ENCODE peak calls at places on chromosomes 1 and 21, in four cellular contexts. L, M, X and C are unnamed samples.

GRCh38 chr1:905811-906531 is 17.8 kb upstream of the SAMD11 start:
- DNase-seq in L (peak; percentile 62), M (no peak), X (no peak), C (no peak)

GRCh38 chr1:10657080-10657847 is 139.2 kb downstream of the CASZ1 start:
- DNase-seq in L (peak; percentile 16), M (no peak), X (no peak), C (no peak)

GRCh38 chr1:10646347-10646861 is 150.0 kb downstream of the CASZ1 start:
- DNase-seq in L (peak; percentile 76), M (no peak), X (peak; percentile 79), C (no peak)

GRCh38 chr1:33331444-33332356 is 10.8 kb upstream of the A3GALT2 start:
- DNase-seq in L (peak; percentile 24), M (no peak), X (no peak), C (no peak)

GRCh38 chr1:220915117-220915440 is 35.8 kb downstream of the HLX start:
- DNase-seq in L (no peak), M (no peak), X (no peak), C (no peak)

GRCh38 chr1:233066087-233066486 is 115.7 kb downstream of the NTPCR start:
- DNase-seq in L (no peak), M (no peak), X (peak; percentile 28), C (no peak)

GRCh38 chr1:201891451-201892045 is 2.9 kb downstream of the SHISA4 start:
- DNase-seq in L (no peak), M (no peak), X (no peak), C (no peak)

GRCh38 chr1:170864784-170865538 is 70.4 kb upstream of the MROH9 start:
- DNase-seq in L (no peak), M (no peak), X (no peak), C (no peak)

GRCh38 chr1:183411091-183411490 is 7.1 kb downstream of the NMNAT2 start:
- DNase-seq in L (no peak), M (no peak), X (no peak), C (no peak)

GRCh38 chr1:3312310-3312734 is 142.1 kb upstream of the ARHGEF16 start:
- DNase-seq in L (no peak), M (no peak), X (no peak), C (no peak)

GRCh38 chr1:166915941-166916340 is 39.9 kb upstream of the TADA1 start:
- DNase-seq in L (peak; percentile 38), M (no peak), X (peak; percentile 73), C (no peak)

GRCh38 chr1:94017155-94017829 is 103.7 kb downstream of the ABCA4 start:
- DNase-seq in L (peak; percentile 35), M (no peak), X (no peak), C (peak; percentile 60)

GRCh38 chr1:230758705-230759354 is 11.6 kb downstream of the CAPN9 start:
- DNase-seq in L (peak; percentile 23), M (no peak), X (no peak), C (no peak)

GRCh38 chr21:14356771-14357170 is 26.2 kb downstream of the HSPA13 start:
- DNase-seq in L (no peak), M (no peak), X (no peak), C (no peak)

GRCh38 chr1:218350909-218351616 is 5.9 kb downstream of the TGFB2 start:
- DNase-seq in L (peak; percentile 66), M (no peak), X (no peak), C (no peak)

DNA sequence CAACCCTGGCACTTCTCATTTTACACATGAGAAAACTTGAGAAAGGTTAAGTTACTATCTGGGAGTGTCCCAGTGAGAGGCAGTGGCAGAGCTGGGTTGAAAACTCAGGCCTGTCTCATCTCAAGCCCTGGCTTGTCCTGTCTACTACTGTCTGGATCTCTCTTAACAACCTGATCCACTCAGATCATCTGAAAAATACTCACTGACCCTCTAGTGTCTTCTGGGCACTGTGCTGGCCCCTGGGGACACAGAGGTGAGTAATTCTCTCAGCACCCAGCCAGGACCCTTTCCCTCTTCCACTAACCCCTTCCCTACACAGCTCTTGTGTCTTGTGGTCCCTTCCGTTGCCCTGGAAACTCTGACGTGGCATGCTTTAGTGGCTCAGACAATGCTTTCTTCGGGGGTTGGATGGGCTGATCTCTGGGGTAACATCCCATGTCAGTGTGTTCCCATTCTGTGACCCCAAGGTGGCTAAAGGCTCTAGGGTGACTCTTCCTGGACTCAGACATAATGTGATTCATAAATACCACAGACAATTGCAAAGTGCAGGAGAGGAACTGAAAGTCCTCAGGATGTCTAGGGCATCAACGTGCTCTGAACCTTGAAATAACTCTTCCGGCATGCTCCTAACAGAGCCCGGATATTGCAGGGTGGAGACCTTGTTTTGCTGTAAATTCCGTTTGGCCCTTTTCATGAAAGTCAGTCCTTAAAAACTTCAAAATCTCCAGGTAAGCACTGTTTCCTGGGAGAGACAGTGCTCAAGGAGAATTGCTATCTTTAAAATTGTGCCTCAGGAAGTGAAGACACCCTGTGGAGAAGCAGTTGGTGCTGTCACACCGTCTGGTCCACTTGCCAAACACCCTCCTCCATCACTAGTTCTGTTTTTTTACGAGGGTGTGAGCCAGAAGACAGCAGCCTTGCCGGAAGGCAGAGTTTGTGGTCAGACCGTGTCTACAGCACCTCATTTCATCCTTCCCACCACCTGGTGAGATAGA is 4.0 kb downstream of the SHISAL2A start:
- DNase-seq in L (no peak), M (peak; percentile 69), X (peak; percentile 90), C (peak; percentile 61)
- H3K4me3 ChIP-seq in L (no peak overlapping the region), M (peak overlapping the region; percentile 0), X (no peak overlapping the region), C (peak overlapping the region; percentile 13)

DNA sequence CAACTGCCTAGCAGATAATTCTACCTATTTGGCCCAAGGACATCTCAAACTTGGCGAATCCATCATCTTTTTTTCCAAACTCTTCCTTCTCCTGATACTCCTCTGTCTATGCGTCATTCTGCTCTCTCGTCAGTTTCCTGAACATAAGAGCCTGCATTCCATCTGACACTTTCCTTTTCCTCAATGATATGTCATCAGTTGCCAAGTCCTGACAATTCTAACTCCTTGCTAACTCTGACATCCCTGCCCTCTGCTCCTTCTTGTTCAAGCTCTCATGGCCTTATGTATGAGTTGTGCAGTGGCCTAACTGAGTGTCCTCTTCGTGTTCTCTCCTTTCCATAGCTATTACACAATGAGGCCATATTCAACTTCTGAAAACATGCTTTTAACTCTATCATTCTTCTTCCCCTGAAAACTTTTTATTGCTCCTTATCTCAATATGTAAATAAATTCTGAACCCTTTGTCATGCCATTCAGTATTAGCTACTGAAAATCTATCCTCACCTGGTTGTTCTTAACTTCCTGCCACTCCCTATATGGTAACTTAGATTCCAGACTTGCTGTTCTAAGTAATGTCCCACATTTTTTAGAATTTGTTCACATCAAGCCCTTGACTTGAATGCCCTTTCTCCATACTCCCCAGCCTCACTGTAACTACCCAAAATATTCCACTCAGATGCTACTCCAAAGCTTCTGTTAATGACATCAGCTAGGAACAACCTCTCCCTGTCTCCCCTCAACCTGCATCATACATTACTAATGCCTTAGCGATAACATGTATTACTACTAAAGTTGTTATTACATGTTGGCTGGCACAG is 11.5 kb downstream of the PALMD start:
- DNase-seq in L (no peak), M (no peak), X (no peak), C (no peak)
- H3K4me1 ChIP-seq in L (peaks cover 22% of the 10 kb centered on the region), M (no peaks in the 10 kb centered on the region), X (no peaks in the 10 kb centered on the region), C (no peaks in the 10 kb centered on the region)

GRCh38 chr1:41366428-41367101 is 5.3 kb downstream of the FOXO6 start:
- DNase-seq in L (no peak), M (peak; percentile 19), X (no peak), C (peak; percentile 42)
- H3K27ac ChIP-seq in L (no peak overlapping the region), M (no peak overlapping the region), X (no peak overlapping the region), C (no peak overlapping the region)

DNA sequence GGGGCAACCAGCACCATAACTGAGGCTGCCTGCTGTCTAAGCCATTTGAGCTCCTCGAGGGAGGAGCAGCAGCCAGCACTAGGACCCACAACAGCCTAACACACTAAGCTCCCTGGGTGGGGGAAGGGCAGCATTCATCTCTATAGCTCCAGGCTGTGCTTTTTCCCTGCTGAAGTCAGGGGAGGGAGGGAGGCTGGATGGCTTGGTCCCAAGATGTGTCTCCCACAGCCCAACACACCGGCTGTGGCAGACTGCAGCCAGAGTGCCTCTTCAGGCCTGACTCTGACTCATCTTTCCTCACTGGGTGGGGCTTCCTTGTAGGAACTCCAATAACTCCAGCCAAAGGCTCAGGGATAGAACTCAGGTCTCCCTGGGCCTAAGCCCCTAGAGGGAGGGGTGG is 296.3 kb downstream of the PRDM2 start:
- DNase-seq in L (no peak), M (no peak), X (no peak), C (no peak)
- H3K4me3 ChIP-seq in L (no peak overlapping the region), M (no peak overlapping the region), X (no peak overlapping the region), C (no peak overlapping the region)

DNA sequence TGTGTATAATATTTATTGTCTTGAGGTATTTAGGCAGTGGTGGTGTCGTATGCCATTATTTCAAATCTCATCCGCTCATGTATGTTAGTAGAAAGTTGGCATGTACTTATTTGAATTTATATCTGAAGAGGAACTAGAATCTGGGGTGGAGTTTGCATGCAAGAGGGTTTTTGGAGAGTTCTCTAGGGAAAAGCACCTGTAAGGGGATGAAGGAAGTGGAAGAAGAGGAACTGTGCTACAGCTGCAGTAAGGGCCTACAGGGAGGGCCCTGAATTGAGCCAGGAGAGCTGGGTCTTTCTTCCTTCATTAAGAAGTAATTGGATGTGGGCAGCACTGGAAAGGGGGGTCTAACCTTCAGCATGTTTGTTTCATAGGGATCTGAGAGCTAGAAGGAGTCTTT is 197.2 kb downstream of the HMCN1 start:
- DNase-seq in L (no peak), M (no peak), X (no peak), C (no peak)
- H3K4me1 ChIP-seq in L (peaks cover 6% of the 10 kb centered on the region), M (no peaks in the 10 kb centered on the region), X (no peaks in the 10 kb centered on the region), C (no peaks in the 10 kb centered on the region)

DNA sequence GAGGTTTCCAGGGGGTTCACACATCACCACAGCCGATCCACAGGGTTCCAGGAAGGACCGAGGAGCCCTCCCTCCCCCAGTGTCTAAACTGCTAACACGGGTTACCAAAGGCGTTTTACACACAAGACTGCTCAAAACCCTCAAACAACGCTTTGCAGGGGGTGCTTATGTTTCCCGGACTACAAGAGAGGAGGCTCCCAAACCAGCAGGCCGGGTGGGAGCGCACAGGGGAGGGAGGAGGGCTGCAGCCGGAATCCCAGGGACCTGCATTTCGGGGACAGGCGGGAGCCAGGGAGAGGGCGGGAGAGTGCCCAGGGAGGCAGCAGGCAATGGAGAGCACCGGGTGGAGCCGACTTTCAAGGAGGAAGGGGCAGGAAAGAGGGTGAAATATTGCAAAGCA is 50.8 kb downstream of the ACBD3 start:
- DNase-seq in L (no peak), M (no peak), X (no peak), C (no peak)
- H3K27ac ChIP-seq in L (no peak overlapping the region), M (no peak overlapping the region), X (no peak overlapping the region), C (no peak overlapping the region)

GRCh38 chr1:44412591-44412990 is 7.5 kb downstream of the RNF220 start:
- DNase-seq in L (no peak), M (no peak), X (no peak), C (no peak)
- H3K4me3 ChIP-seq in L (no peak overlapping the region), M (no peak overlapping the region), X (no peak overlapping the region), C (no peak overlapping the region)